ENCODE peak calls at places on chromosome 9, in four cellular contexts. Z is K562, F is HepG2, V is GM12878. R is an unnamed sample.

GRCh38 chr9:112411626-112412027 is 31.7 kb downstream of the HSDL2 start:
- DNase-seq in Z (no peak), F (no peak), V (no peak), R (no peak)

GRCh38 chr9:95091574-95091970 is 225.9 kb downstream of the FANCC start:
- DNase-seq in Z (no peak), F (no peak), V (no peak), R (no peak)

GRCh38 chr9:87862536-87863268 is 20.0 kb upstream of the SPATA31E1 start:
- DNase-seq in Z (no peak), F (no peak), V (no peak), R (no peak)

GRCh38 chr9:6096821-6097220 is 81.4 kb upstream of the RANBP6 start:
- DNase-seq in Z (no peak), F (no peak), V (no peak), R (no peak)

GRCh38 chr9:120876842-120877240 is at the start of gene PHF19:
- DNase-seq in Z (peak; percentile 94), F (peak; percentile 23), V (no peak), R (no peak)

GRCh38 chr9:25003686-25004085 is 458.0 kb upstream of the IZUMO3 start:
- DNase-seq in Z (no peak), F (peak; percentile 10), V (no peak), R (peak; percentile 74)

GRCh38 chr9:13364271-13364670 is 84.8 kb upstream of the MPDZ start:
- DNase-seq in Z (no peak), F (no peak), V (no peak), R (no peak)

GRCh38 chr9:129306318-129306973 is 128.4 kb upstream of the IER5L start:
- DNase-seq in Z (no peak), F (no peak), V (no peak), R (no peak)

GRCh38 chr9:3912260-3912659 is 386.5 kb upstream of the RFX3 start:
- DNase-seq in Z (no peak), F (no peak), V (no peak), R (no peak)

GRCh38 chr9:110114086-110114887 is 93.7 kb downstream of the C9orf152 start:
- DNase-seq in Z (no peak), F (peak; percentile 56), V (no peak), R (no peak)

GRCh38 chr9:81213456-81213855 is 475.9 kb downstream of the TLE1 start:
- DNase-seq in Z (no peak), F (no peak), V (no peak), R (no peak)

GRCh38 chr9:78004478-78005229 is 27.0 kb downstream of the GNAQ start:
- DNase-seq in Z (peak; percentile 45), F (peak; percentile 85), V (no peak), R (no peak)

GRCh38 chr9:74770508-74771261 is 117.0 kb downstream of the TRPM6 start:
- DNase-seq in Z (peak; percentile 61), F (peak; percentile 48), V (no peak), R (peak; percentile 87)

GRCh38 chr9:7570107-7570720 is 229.4 kb downstream of the DMAC1 start:
- DNase-seq in Z (peak; percentile 25), F (peak; percentile 58), V (peak; percentile 30), R (peak; percentile 70)

GRCh38 chr9:126705311-126705766 is 91.6 kb downstream of the LMX1B start:
- DNase-seq in Z (peak; percentile 89), F (peak; percentile 48), V (no peak), R (peak; percentile 94)

GRCh38 chr9:137305788-137306545 is 3.9 kb upstream of the NRARP start:
- DNase-seq in Z (no peak), F (no peak), V (no peak), R (no peak)

GRCh38 chr9:84300271-84300670 is 40.3 kb downstream of the SLC28A3 start:
- DNase-seq in Z (no peak), F (no peak), V (no peak), R (no peak)

GRCh38 chr9:133170716-133171115 is 7.0 kb upstream of the GBGT1 start:
- DNase-seq in Z (no peak), F (no peak), V (no peak), R (no peak)

GRCh38 chr9:17462869-17463464 is 115.9 kb upstream of the SH3GL2 start:
- DNase-seq in Z (peak; percentile 9), F (peak; percentile 31), V (no peak), R (peak; percentile 16)

GRCh38 chr9:121373401-121373769 is 3.3 kb upstream of the STOM start:
- DNase-seq in Z (no peak), F (no peak), V (no peak), R (no peak)

GRCh38 chr9:134204041-134204440 is 39.7 kb upstream of the RNU6ATAC start:
- DNase-seq in Z (no peak), F (no peak), V (no peak), R (no peak)

GRCh38 chr9:107177857-107178256 is 105.2 kb upstream of the RAD23B start:
- DNase-seq in Z (no peak), F (no peak), V (no peak), R (no peak)

GRCh38 chr9:16679327-16679821 is 191.1 kb downstream of the BNC2 start:
- DNase-seq in Z (no peak), F (no peak), V (no peak), R (no peak)

GRCh38 chr9:85339337-85339736 is 402.4 kb downstream of the AGTPBP1 start:
- DNase-seq in Z (no peak), F (no peak), V (no peak), R (no peak)

GRCh38 chr9:20744046-20744630 is 60.1 kb downstream of the FOCAD start:
- DNase-seq in Z (no peak), F (no peak), V (no peak), R (no peak)

DNA sequence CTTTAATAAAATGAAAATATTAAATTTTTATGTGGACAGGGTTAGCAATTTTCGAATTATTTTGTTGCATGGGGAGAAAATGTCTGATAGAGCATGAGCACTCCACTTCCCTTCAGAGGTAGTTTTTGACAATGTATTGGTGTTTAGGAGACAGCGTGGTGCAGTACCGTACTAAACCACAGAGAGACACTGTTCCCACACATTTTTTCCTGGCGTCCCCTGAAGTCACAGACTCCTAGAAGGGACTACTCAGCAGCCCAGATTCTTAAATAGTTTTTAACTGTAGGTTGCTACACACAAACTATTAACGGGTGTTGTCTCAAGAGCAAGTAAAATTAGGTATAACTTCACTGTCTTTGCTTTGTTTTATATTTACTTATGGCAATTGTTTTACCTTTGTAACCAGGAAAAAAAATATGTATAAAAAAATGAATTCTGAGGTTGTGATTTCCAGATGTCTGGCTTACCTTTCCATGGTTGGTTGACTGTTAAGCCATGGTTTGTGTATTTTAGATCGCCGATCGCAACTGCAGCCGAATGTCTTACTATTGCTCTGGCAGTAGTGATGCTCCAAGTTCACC is 171.2 kb downstream of the DOCK8 start:
- DNase-seq in Z (peak; percentile 28), F (peak; percentile 44), V (no peak), R (peak; percentile 62)
- TF ChIP-seq CBFB in Z (no peak), F (no peak), V (no peak), R (no peak)

GRCh38 chr9:114486205-114486963 is 18.9 kb downstream of the WHRN start:
- DNase-seq in Z (no peak), F (no peak), V (no peak), R (no peak)
- TF ChIP-seq MAX in Z (no peak), F (no peak), V (no peak), R (no peak)

DNA sequence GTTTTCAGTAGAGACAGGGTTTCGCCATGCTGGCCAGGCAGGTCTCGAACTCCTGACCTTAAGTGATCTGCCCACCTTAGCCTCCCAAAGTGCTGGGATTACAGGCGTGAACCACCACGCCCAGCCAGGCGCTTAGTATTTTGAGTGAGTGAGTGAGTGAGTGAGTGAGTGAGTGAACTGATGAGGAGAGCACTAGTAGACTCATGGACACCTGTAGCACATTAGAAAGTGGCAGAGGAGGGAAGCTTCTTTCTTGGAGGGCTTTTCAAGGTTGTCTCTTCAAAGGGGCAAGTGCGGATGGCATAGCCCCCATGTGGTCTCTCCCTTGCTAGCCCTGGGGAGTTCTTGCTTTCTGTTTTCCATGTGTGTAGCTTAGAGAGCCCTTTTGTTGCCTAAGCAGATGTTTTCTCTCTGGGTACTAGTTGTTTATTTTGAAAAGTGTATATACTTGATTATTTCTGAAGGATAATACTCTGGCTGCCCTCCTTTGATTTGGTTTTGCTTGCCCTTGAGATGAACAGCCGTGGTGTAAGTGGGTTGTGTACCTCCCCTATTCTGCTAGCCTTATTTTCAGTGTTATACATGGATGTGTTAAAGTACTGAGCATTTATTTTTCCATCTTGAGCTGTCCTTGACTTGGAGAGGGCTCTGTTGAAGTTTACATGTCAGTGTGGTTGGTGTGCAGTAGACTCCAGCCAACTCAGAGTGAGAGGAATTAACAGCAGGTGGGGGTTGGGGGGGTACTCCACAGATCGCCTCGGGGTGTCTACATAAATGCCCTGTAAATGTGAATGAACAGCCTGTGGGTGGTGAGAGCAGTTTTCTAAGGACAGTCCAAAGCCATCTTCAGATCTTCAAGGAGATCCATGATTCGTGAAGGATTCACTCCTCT is 35.5 kb downstream of the PRRC2B start:
- DNase-seq in Z (no peak), F (no peak), V (no peak), R (no peak)
- TF ChIP-seq SP1 in Z (no peak), F (no peak), V (no peak), R (no peak)

DNA sequence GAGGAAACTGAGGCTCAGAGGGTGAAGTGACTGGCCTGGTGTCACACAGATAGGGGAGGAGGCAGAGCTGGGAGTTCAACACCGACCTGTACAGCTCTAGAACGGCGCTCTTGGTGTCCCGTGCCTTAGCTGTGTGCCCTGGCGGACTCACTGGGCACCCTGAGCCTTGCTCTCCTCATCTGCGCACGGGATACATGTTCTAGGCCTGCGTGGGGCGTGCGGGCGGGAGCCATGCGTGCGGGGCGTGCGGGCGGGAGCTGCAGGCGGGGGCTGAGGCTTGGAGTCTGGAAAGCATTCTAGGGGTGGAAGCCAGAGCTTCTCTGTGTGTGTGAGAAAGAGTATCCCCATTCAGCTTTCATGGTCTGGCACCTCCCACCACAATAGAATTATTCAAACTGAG is 165.3 kb downstream of the GAPVD1 start:
- DNase-seq in Z (no peak), F (no peak), V (no peak), R (no peak)
- TF ChIP-seq CBFB in Z (no peak), F (no peak), V (no peak), R (no peak)

GRCh38 chr9:101458955-101459631 is 23.5 kb upstream of the ALDOB start:
- DNase-seq in Z (no peak), F (peak; percentile 86), V (no peak), R (peak; percentile 34)
- TF ChIP-seq MAX in Z (no peak), F (no peak), V (no peak), R (no peak)

GRCh38 chr9:18726546-18726945 is 252.6 kb downstream of the ADAMTSL1 start:
- DNase-seq in Z (no peak), F (no peak), V (no peak), R (no peak)
- TF ChIP-seq SP1 in Z (no peak), F (no peak), V (no peak), R (no peak)